ENCODE peak calls at places on chromosomes 11 and 22, in eight cellular contexts. G is CD8-positive, alpha-beta memory T cell; A is hypothalamus; Y is lower lobe of right lung; J is T-helper 9 cell; M is heart right ventricle; C is M059J; B is activated naive CD4-positive, alpha-beta T cell. T is an unnamed sample.

GRCh38 chr11:110044226-110044968 is 48.8 kb upstream of the ZC3H12C start:
- DNase-seq in J (no peak), B (no peak), C (no peak), G (no peak), M (no peak), A (no peak), Y (no peak), T (no peak)

GRCh38 chr22:41818596-41818995 is 14.3 kb upstream of the SREBF2 start:
- DNase-seq in G (no peak), C (no peak), Y (no peak), B (no peak), A (no peak), M (no peak), J (no peak), T (no peak)

GRCh38 chr11:8389034-8389996 is 125.6 kb upstream of the LMO1 start:
- DNase-seq in B (no peak), G (no peak), M (no peak), C (no peak), Y (no peak), J (no peak), A (peak), T (no peak)

GRCh38 chr11:126327280-126328000 is 23.6 kb downstream of the DCPS start:
- DNase-seq in B (no peak), A (no peak), J (no peak), C (no peak), Y (no peak), G (no peak), M (no peak), T (no peak)

GRCh38 chr11:35711173-35711910 is 48.8 kb downstream of the TRIM44 start:
- DNase-seq in M (no peak), J (no peak), G (no peak), C (no peak), A (no peak), B (no peak), Y (no peak), T (no peak)

GRCh38 chr11:2581151-2581930 is 118.5 kb downstream of the KCNQ1OT1 start:
- DNase-seq in G (no peak), A (no peak), C (no peak), M (peak), B (no peak), Y (peak), J (no peak), T (no peak)

GRCh38 chr22:49687333-49687732 is 140.3 kb downstream of the BRD1 start:
- DNase-seq in Y (no peak), C (no peak), B (no peak), G (no peak), J (no peak), M (no peak), A (no peak), T (no peak)

GRCh38 chr11:112889446-112889845 is 71.8 kb upstream of the NCAM1 start:
- DNase-seq in J (no peak), A (peak), B (no peak), Y (no peak), C (no peak), G (no peak), M (no peak), T (no peak)

GRCh38 chr11:84763931-84764330 is 863.2 kb downstream of the DLG2 start:
- DNase-seq in Y (no peak), M (no peak), G (no peak), A (no peak), B (no peak), C (no peak), J (no peak), T (no peak)

GRCh38 chr11:111586305-111586915 is 15.8 kb upstream of the SIK2 start:
- DNase-seq in A (no peak), M (no peak), B (no peak), J (peak), G (peak), Y (no peak), C (peak), T (no peak)

GRCh38 chr11:107252429-107253161 is 205.0 kb downstream of the CWF19L2 start:
- DNase-seq in J (no peak), Y (no peak), B (no peak), A (no peak), G (no peak), C (no peak), M (no peak), T (no peak)

GRCh38 chr11:17760102-17761029 is 25.8 kb downstream of the KCNC1 start:
- DNase-seq in B (no peak), Y (no peak), A (no peak), J (no peak), M (peak), C (peak), G (no peak), T (peak)

GRCh38 chr22:37169947-37170688 is 17.9 kb downstream of the C1QTNF6 start:
- DNase-seq in C (no peak), J (no peak), Y (peak), G (no peak), A (no peak), B (no peak), M (no peak), T (no peak)

GRCh38 chr11:72483412-72484186 is 49.3 kb upstream of the CLPB start:
- DNase-seq in B (no peak), C (peak), A (no peak), Y (no peak), J (no peak), M (no peak), G (no peak), T (no peak)

GRCh38 chr11:89405629-89406028 is 85.5 kb downstream of the NOX4 start:
- DNase-seq in C (peak), M (no peak), A (no peak), Y (no peak), B (no peak), J (no peak), G (no peak), T (peak)